ENCODE peak calls at places on chromosomes 4 and X, in seven cellular contexts. B is epithelial cell of esophagus; D is A549; M is cardiac muscle cell; P is CD4-positive, alpha-beta T cell; J is progenitor cell of endocrine pancreas; T is upper lobe of right lung. Y is an unnamed sample.

GRCh38 chr4:54570822-54571221 is 86.9 kb upstream of the KIT start:
- DNase-seq in J (no peak), D (no peak), P (no peak), M (no peak), T (no peak), B (no peak), Y (no peak)

GRCh38 chr4:166174717-166175510 is 301.9 kb downstream of the TLL1 start:
- DNase-seq in J (no peak), P (no peak), B (peak), D (peak), M (no peak), T (no peak), Y (no peak)

GRCh38 chrX:113982766-113983165 is 601.1 kb upstream of the HTR2C start:
- DNase-seq in D (no peak), P (no peak), T (no peak), B (no peak), J (no peak), M (no peak), Y (no peak)

GRCh38 chrX:149758068-149758714 is 15.7 kb upstream of the HSFX1 start:
- DNase-seq in D (no peak), M (no peak), T (no peak), P (no peak), B (no peak), J (no peak), Y (no peak)

GRCh38 chr4:5921074-5921473 is 28.2 kb upstream of the CRMP1 start:
- DNase-seq in B (no peak), M (no peak), D (no peak), P (no peak), T (no peak), J (no peak), Y (no peak)

GRCh38 chr4:140943486-140943885 is 187.3 kb upstream of the TBC1D9 start:
- DNase-seq in P (no peak), B (no peak), T (no peak), J (no peak), D (no peak), M (no peak), Y (no peak)

GRCh38 chr4:84938316-84938715 is 28.2 kb downstream of the WDFY3 start:
- DNase-seq in J (no peak), P (no peak), T (no peak), D (no peak), B (peak), M (no peak), Y (no peak)

GRCh38 chr4:53321151-53321987 is 44.5 kb downstream of the SCFD2 start:
- DNase-seq in M (no peak), T (no peak), B (peak), P (no peak), D (no peak), J (no peak), Y (no peak)

GRCh38 chrX:100926453-100926852 is 2.3 kb downstream of the XKRX start:
- DNase-seq in M (no peak), J (no peak), T (no peak), P (no peak), B (peak), D (no peak), Y (no peak)

GRCh38 chr4:5933996-5934831 is 41.3 kb upstream of the CRMP1 start:
- DNase-seq in J (no peak), T (no peak), P (no peak), D (no peak), B (no peak), M (no peak), Y (no peak)

GRCh38 chrX:129876734-129877395 is 29.1 kb upstream of the UTP14A start:
- DNase-seq in P (no peak), B (peak), J (no peak), T (no peak), M (no peak), D (peak), Y (no peak)

GRCh38 chr4:186201535-186202230 is 10.3 kb downstream of the CYP4V2 start:
- DNase-seq in P (peak), J (peak), D (peak), M (peak), T (peak), B (peak), Y (no peak)

GRCh38 chr4:151409470-151410313 is 716 bp downstream of the FHIP1A start:
- DNase-seq in P (no peak), T (no peak), D (no peak), J (peak), M (peak), B (peak), Y (no peak)

GRCh38 chr4:86338989-86339388 is 20.9 kb downstream of the MAPK10 start:
- DNase-seq in P (no peak), B (peak), T (no peak), M (no peak), D (peak), J (no peak), Y (no peak)

GRCh38 chrX:38627683-38628082 is 66.3 kb downstream of the TSPAN7 start:
- DNase-seq in B (peak), D (peak), J (no peak), T (no peak), P (no peak), M (no peak), Y (no peak)

GRCh38 chrX:22660756-22661155 is 339.0 kb upstream of the DDX53 start:
- DNase-seq in M (no peak), J (no peak), D (no peak), P (no peak), T (no peak), B (no peak), Y (no peak)

GRCh38 chr4:77959566-77960338 is 97.1 kb downstream of the MRPL1 start:
- DNase-seq in D (peak), M (peak), T (no peak), P (no peak), B (peak), J (no peak), Y (no peak)

GRCh38 chr4:184370711-184371389 is 103.5 kb downstream of the IRF2 start:
- DNase-seq in J (no peak), M (no peak), B (peak), T (no peak), D (no peak), P (no peak), Y (no peak)

GRCh38 chr4:78784255-78784654 is 8.1 kb downstream of the BMP2K start:
- DNase-seq in B (peak), T (no peak), J (no peak), D (no peak), P (no peak), M (peak), Y (no peak)

GRCh38 chr4:182301736-182302135 is 58.5 kb downstream of the TENM3 start:
- DNase-seq in J (no peak), B (no peak), M (no peak), T (no peak), P (no peak), D (no peak), Y (no peak)

GRCh38 chr4:72112514-72113156 is 80.8 kb downstream of the NPFFR2 start:
- DNase-seq in M (no peak), B (peak), P (no peak), J (no peak), T (no peak), D (peak), Y (no peak)

GRCh38 chr4:82898322-82899243 is 2.0 kb upstream of the THAP9 start:
- DNase-seq in T (no peak), M (no peak), P (no peak), D (peak), B (peak), J (no peak), Y (no peak)

GRCh38 chr4:99002274-99002673 is 6.8 kb downstream of the METAP1 start:
- DNase-seq in B (peak), J (no peak), D (no peak), M (no peak), T (no peak), P (no peak), Y (no peak)

GRCh38 chrX:9352683-9353430 is 112.0 kb upstream of the TBL1X start:
- DNase-seq in M (no peak), D (peak), P (no peak), J (no peak), T (no peak), B (peak), Y (no peak)

GRCh38 chr4:66108898-66109297 is 438.6 kb upstream of the EPHA5 start:
- DNase-seq in M (no peak), B (no peak), D (no peak), P (no peak), J (no peak), T (no peak), Y (no peak)
- TF ChIP-seq CTCF in M (no peak), B (no peak), D (no peak), P (no peak), J (peak), T (no peak), Y (no peak)

DNA sequence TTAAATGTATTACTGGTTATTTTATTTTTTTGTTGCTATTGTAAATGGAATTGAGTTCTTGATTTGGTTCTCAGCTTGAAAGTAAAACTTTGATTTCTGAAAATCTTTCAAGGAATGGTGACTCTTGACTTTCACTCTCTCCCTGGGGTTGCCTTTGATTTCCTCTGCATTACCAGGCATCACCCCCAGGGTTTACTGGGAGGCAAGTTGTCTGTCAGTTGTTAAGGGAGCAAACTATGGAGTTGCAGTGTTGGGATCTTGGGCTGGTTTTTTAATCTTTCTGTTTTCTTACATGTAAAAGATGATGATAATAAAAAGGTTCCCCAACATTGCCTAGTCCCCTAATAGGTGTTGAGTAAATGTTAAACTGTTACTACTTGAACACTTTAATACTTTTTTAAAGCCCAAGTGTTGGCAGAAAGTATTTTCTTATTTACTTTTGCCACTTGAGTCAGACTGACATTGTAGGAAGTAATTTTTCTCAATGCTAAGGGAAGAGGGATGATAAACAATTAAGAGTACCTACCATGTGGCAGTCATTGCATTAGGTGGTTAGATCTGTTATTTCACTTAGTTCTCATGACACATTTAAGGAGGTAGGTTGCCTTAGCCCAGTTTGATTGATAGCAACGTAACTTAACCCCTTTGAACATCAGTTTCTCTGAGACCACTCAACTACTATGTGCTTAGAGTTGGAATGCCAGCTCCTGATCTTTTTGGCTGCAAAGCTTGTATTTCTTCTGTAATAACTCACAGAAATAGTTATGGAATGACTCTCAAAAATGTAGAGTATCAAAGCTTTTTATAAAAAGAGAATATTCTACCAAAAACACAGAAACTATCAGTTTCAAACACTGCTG is 67.1 kb downstream of the DCLK2 start:
- DNase-seq in J (no peak), B (no peak), M (no peak), T (no peak), P (no peak), D (peak), Y (no peak)
- TF ChIP-seq CTCF in J (peak), B (peak), M (no peak), T (peak), P (no peak), D (no peak), Y (no peak)

GRCh38 chr4:133188433-133189175 is 39.5 kb downstream of the PCDH10 start:
- DNase-seq in B (no peak), J (no peak), P (no peak), T (no peak), M (no peak), D (no peak), Y (no peak)
- TF ChIP-seq CTCF in B (no peak), J (no peak), P (no peak), T (no peak), M (no peak), D (no peak), Y (no peak)

GRCh38 chrX:72568406-72569092 is 4.1 kb downstream of the HDAC8 start:
- DNase-seq in J (no peak), M (no peak), P (no peak), D (no peak), T (no peak), B (no peak), Y (no peak)

GRCh38 chrX:72569786-72570185 is 2.9 kb downstream of the HDAC8 start:
- DNase-seq in P (no peak), B (peak), J (no peak), M (no peak), T (no peak), D (peak), Y (no peak)

GRCh38 chrX:72566448-72566847 is 6.2 kb downstream of the HDAC8 start:
- DNase-seq in D (no peak), T (no peak), B (no peak), M (no peak), P (no peak), J (no peak), Y (no peak)
- TF ChIP-seq CTCF in D (no peak), T (no peak), B (no peak), M (no peak), P (no peak), J (no peak), Y (no peak)

GRCh38 chrX:80223922-80224579 is 196.2 kb upstream of the TENT5D start:
- DNase-seq in P (no peak), M (no peak), T (no peak), J (no peak), B (peak), D (peak), Y (no peak)
- TF ChIP-seq CTCF in P (no peak), M (peak), T (no peak), J (no peak), B (no peak), D (no peak), Y (no peak)